ENCODE peak calls at places on chromosomes 12 and 14, in six cellular contexts. One of them, this sample, is unnamed.

GRCh38 chr14:76473381-76474263 is 97.7 kb downstream of the ESRRB start:
- DNase-seq in PC-3: no peak
- DNase-seq in OCI-LY7: no peak
- DNase-seq in SK-N-SH: no peak
- DNase-seq in GM23248: no peak
- DNase-seq in hepatocyte: no peak
- DNase-seq in this sample: peak; percentile 56

GRCh38 chr12:90589966-90590365 is 365.0 kb downstream of the CCER1 start:
- DNase-seq in PC-3: no peak
- DNase-seq in OCI-LY7: no peak
- DNase-seq in SK-N-SH: no peak
- DNase-seq in GM23248: peak; percentile 46
- DNase-seq in hepatocyte: no peak
- DNase-seq in this sample: no peak

GRCh38 chr14:68561531-68562007 is 231.3 kb downstream of the ZFP36L1 start:
- DNase-seq in PC-3: no peak
- DNase-seq in OCI-LY7: no peak
- DNase-seq in SK-N-SH: no peak
- DNase-seq in GM23248: peak; percentile 34
- DNase-seq in hepatocyte: no peak
- DNase-seq in this sample: no peak

GRCh38 chr12:50636505-50636904 is 127.4 kb upstream of the ATF1 start:
- DNase-seq in PC-3: no peak
- DNase-seq in OCI-LY7: no peak
- DNase-seq in SK-N-SH: no peak
- DNase-seq in GM23248: no peak
- DNase-seq in hepatocyte: no peak
- DNase-seq in this sample: no peak

GRCh38 chr12:69239922-69240624 is 704 bp downstream of the CPSF6 start:
- DNase-seq in PC-3: peak; percentile 29
- DNase-seq in OCI-LY7: peak; percentile 71
- DNase-seq in SK-N-SH: peak; percentile 75
- DNase-seq in GM23248: peak; percentile 72
- DNase-seq in hepatocyte: peak; percentile 71
- DNase-seq in this sample: peak; percentile 75

GRCh38 chr12:47035459-47035858 is 44.0 kb upstream of the PCED1B start:
- DNase-seq in PC-3: no peak
- DNase-seq in OCI-LY7: no peak
- DNase-seq in SK-N-SH: no peak
- DNase-seq in GM23248: no peak
- DNase-seq in hepatocyte: no peak
- DNase-seq in this sample: no peak

GRCh38 chr14:68978550-68978911 is 571 bp downstream of the ACTN1 start:
- DNase-seq in PC-3: peak; percentile 64
- DNase-seq in OCI-LY7: no peak
- DNase-seq in SK-N-SH: peak; percentile 79
- DNase-seq in GM23248: peak; percentile 73
- DNase-seq in hepatocyte: peak; percentile 82
- DNase-seq in this sample: peak; percentile 83

GRCh38 chr14:89386214-89386886 is 30.7 kb downstream of the FOXN3 start:
- DNase-seq in PC-3: no peak
- DNase-seq in OCI-LY7: no peak
- DNase-seq in SK-N-SH: no peak
- DNase-seq in GM23248: peak; percentile 74
- DNase-seq in hepatocyte: no peak
- DNase-seq in this sample: no peak

GRCh38 chr14:57205953-57206352 is 62.8 kb downstream of the EXOC5 start:
- DNase-seq in PC-3: no peak
- DNase-seq in OCI-LY7: no peak
- DNase-seq in SK-N-SH: no peak
- DNase-seq in GM23248: no peak
- DNase-seq in hepatocyte: no peak
- DNase-seq in this sample: no peak

GRCh38 chr12:128069359-128069997 is 197.5 kb upstream of the TMEM132C start:
- DNase-seq in PC-3: peak; percentile 92
- DNase-seq in OCI-LY7: peak; percentile 60
- DNase-seq in SK-N-SH: peak; percentile 46
- DNase-seq in GM23248: peak; percentile 79
- DNase-seq in hepatocyte: peak; percentile 77
- DNase-seq in this sample: peak; percentile 60

GRCh38 chr14:54105898-54106297 is 149.3 kb upstream of the BMP4 start:
- DNase-seq in PC-3: peak; percentile 100
- DNase-seq in OCI-LY7: no peak
- DNase-seq in SK-N-SH: no peak
- DNase-seq in GM23248: no peak
- DNase-seq in hepatocyte: peak; percentile 28
- DNase-seq in this sample: no peak

GRCh38 chr14:31029016-31029970 is 3.1 kb upstream of the STRN3 start:
- DNase-seq in PC-3: peak; percentile 24
- DNase-seq in OCI-LY7: no peak
- DNase-seq in SK-N-SH: no peak
- DNase-seq in GM23248: no peak
- DNase-seq in hepatocyte: no peak
- DNase-seq in this sample: no peak

GRCh38 chr12:123153906-123154305 is 3.0 kb upstream of the PITPNM2 start:
- DNase-seq in PC-3: no peak
- DNase-seq in OCI-LY7: no peak
- DNase-seq in SK-N-SH: no peak
- DNase-seq in GM23248: no peak
- DNase-seq in hepatocyte: no peak
- DNase-seq in this sample: peak; percentile 62

GRCh38 chr12:21529456-21529855 is 3.4 kb downstream of the SPX start:
- DNase-seq in PC-3: no peak
- DNase-seq in OCI-LY7: no peak
- DNase-seq in SK-N-SH: no peak
- DNase-seq in GM23248: no peak
- DNase-seq in hepatocyte: no peak
- DNase-seq in this sample: no peak

GRCh38 chr14:58637040-58637390 is 747 bp upstream of the DACT1 start:
- DNase-seq in PC-3: peak; percentile 82
- DNase-seq in OCI-LY7: no peak
- DNase-seq in SK-N-SH: no peak
- DNase-seq in GM23248: peak; percentile 90
- DNase-seq in hepatocyte: peak; percentile 86
- DNase-seq in this sample: no peak

GRCh38 chr12:19810213-19810612 is 370.9 kb downstream of the AEBP2 start:
- DNase-seq in PC-3: no peak
- DNase-seq in OCI-LY7: no peak
- DNase-seq in SK-N-SH: no peak
- DNase-seq in GM23248: no peak
- DNase-seq in hepatocyte: no peak
- DNase-seq in this sample: no peak

GRCh38 chr12:89568484-89568883 is 42.6 kb upstream of the POC1B start:
- DNase-seq in PC-3: no peak
- DNase-seq in OCI-LY7: no peak
- DNase-seq in SK-N-SH: no peak
- DNase-seq in GM23248: peak; percentile 48
- DNase-seq in hepatocyte: no peak
- DNase-seq in this sample: no peak

GRCh38 chr12:89697256-89697655 is 11.4 kb downstream of the ATP2B1 start:
- DNase-seq in PC-3: no peak
- DNase-seq in OCI-LY7: no peak
- DNase-seq in SK-N-SH: no peak
- DNase-seq in GM23248: no peak
- DNase-seq in hepatocyte: no peak
- DNase-seq in this sample: no peak

GRCh38 chr12:4268549-4269181 is 4.9 kb upstream of the CCND2 start:
- DNase-seq in PC-3: no peak
- DNase-seq in OCI-LY7: no peak
- DNase-seq in SK-N-SH: no peak
- DNase-seq in GM23248: peak; percentile 8
- DNase-seq in hepatocyte: no peak
- DNase-seq in this sample: no peak

GRCh38 chr12:27332407-27333310 is at the start of gene BMAL2:
- DNase-seq in PC-3: peak; percentile 79
- DNase-seq in OCI-LY7: peak; percentile 5
- DNase-seq in SK-N-SH: peak; percentile 87
- DNase-seq in GM23248: peak; percentile 74
- DNase-seq in hepatocyte: peak; percentile 75
- DNase-seq in this sample: peak; percentile 76

GRCh38 chr12:56034586-56035332 is 7.0 kb upstream of the RPS26 start:
- DNase-seq in PC-3: no peak
- DNase-seq in OCI-LY7: no peak
- DNase-seq in SK-N-SH: no peak
- DNase-seq in GM23248: no peak
- DNase-seq in hepatocyte: no peak
- DNase-seq in this sample: no peak

GRCh38 chr12:108214486-108214885 is 85.4 kb downstream of the WSCD2 start:
- DNase-seq in PC-3: peak; percentile 37
- DNase-seq in OCI-LY7: peak; percentile 19
- DNase-seq in SK-N-SH: no peak
- DNase-seq in GM23248: peak; percentile 58
- DNase-seq in hepatocyte: peak; percentile 66
- DNase-seq in this sample: peak; percentile 80

GRCh38 chr12:113062502-113063395 is 6.2 kb downstream of the DTX1 start:
- DNase-seq in PC-3: no peak
- DNase-seq in OCI-LY7: peak; percentile 88
- DNase-seq in SK-N-SH: peak; percentile 23
- DNase-seq in GM23248: no peak
- DNase-seq in hepatocyte: no peak
- DNase-seq in this sample: no peak

GRCh38 chr12:132194056-132194455 is 49.8 kb downstream of the NOC4L start:
- DNase-seq in PC-3: no peak
- DNase-seq in OCI-LY7: peak; percentile 15
- DNase-seq in SK-N-SH: no peak
- DNase-seq in GM23248: peak; percentile 13
- DNase-seq in hepatocyte: no peak
- DNase-seq in this sample: peak; percentile 64

GRCh38 chr12:31324845-31325523 is 966 bp downstream of the SINHCAF start:
- DNase-seq in PC-3: peak; percentile 47
- DNase-seq in OCI-LY7: peak; percentile 71
- DNase-seq in SK-N-SH: peak; percentile 60
- DNase-seq in GM23248: peak; percentile 73
- DNase-seq in hepatocyte: peak; percentile 64
- DNase-seq in this sample: peak; percentile 38

GRCh38 chr14:89336338-89336737 is 80.7 kb downstream of the FOXN3 start:
- DNase-seq in PC-3: peak; percentile 33
- DNase-seq in OCI-LY7: peak; percentile 82
- DNase-seq in SK-N-SH: no peak
- DNase-seq in GM23248: no peak
- DNase-seq in hepatocyte: no peak
- DNase-seq in this sample: peak; percentile 55

GRCh38 chr12:4849024-4849594 is 60.6 kb upstream of the KCNA1 start:
- DNase-seq in PC-3: peak; percentile 32
- DNase-seq in OCI-LY7: peak; percentile 53
- DNase-seq in SK-N-SH: peak; percentile 54
- DNase-seq in GM23248: peak; percentile 60
- DNase-seq in hepatocyte: peak; percentile 57
- DNase-seq in this sample: peak; percentile 35

GRCh38 chr12:1927751-1928351 is 9.4 kb upstream of the CACNA2D4 start:
- DNase-seq in PC-3: no peak
- DNase-seq in OCI-LY7: no peak
- DNase-seq in SK-N-SH: peak; percentile 23
- DNase-seq in GM23248: peak; percentile 47
- DNase-seq in hepatocyte: no peak
- DNase-seq in this sample: no peak

GRCh38 chr14:35883677-35884293 is 57.6 kb downstream of the BRMS1L start:
- DNase-seq in PC-3: peak; percentile 60
- DNase-seq in OCI-LY7: peak; percentile 49
- DNase-seq in SK-N-SH: peak; percentile 37
- DNase-seq in GM23248: peak; percentile 61
- DNase-seq in hepatocyte: peak; percentile 41
- DNase-seq in this sample: peak; percentile 63
- TF ChIP-seq EZH2phosphoT487 in PC-3: no peak
- TF ChIP-seq EZH2phosphoT487 in OCI-LY7: no peak
- TF ChIP-seq EZH2phosphoT487 in SK-N-SH: no peak
- TF ChIP-seq EZH2phosphoT487 in GM23248: no peak
- TF ChIP-seq EZH2phosphoT487 in hepatocyte: no peak
- TF ChIP-seq EZH2phosphoT487 in this sample: no peak

GRCh38 chr14:74594021-74594420 is 18.0 kb downstream of the LTBP2 start:
- DNase-seq in PC-3: no peak
- DNase-seq in OCI-LY7: no peak
- DNase-seq in SK-N-SH: no peak
- DNase-seq in GM23248: no peak
- DNase-seq in hepatocyte: no peak
- DNase-seq in this sample: no peak
- H3K9me2 ChIP-seq in PC-3: no peaks in the 10 kb centered on the region
- H3K9me2 ChIP-seq in OCI-LY7: no peaks in the 10 kb centered on the region
- H3K9me2 ChIP-seq in SK-N-SH: no peaks in the 10 kb centered on the region
- H3K9me2 ChIP-seq in GM23248: no peaks in the 10 kb centered on the region
- H3K9me2 ChIP-seq in hepatocyte: no peaks in the 10 kb centered on the region
- H3K9me2 ChIP-seq in this sample: no peaks in the 10 kb centered on the region

DNA sequence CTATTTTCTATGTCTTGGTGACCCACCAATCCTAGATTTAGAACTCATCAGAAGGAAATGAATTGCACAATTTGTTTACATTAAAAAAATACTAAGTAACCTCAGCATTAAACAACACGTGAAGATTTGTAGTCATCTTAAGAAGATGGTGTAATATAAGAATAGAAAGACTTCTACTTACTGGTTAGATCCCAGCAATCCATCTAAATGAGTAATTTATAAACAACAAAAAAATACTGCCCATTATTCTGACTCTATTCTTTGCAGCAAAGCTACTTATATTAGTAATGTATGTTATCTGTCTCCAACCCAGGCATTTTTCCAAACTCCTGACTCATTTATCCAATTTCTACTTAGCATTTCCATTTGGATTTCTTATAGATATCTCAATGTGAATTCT is 67.8 kb downstream of the CD163L1 start:
- DNase-seq in PC-3: peak; percentile 17
- DNase-seq in OCI-LY7: no peak
- DNase-seq in SK-N-SH: no peak
- DNase-seq in GM23248: peak; percentile 61
- DNase-seq in hepatocyte: no peak
- DNase-seq in this sample: no peak
- TF ChIP-seq EZH2phosphoT487 in PC-3: no peak
- TF ChIP-seq EZH2phosphoT487 in OCI-LY7: no peak
- TF ChIP-seq EZH2phosphoT487 in SK-N-SH: no peak
- TF ChIP-seq EZH2phosphoT487 in GM23248: no peak
- TF ChIP-seq EZH2phosphoT487 in hepatocyte: no peak
- TF ChIP-seq EZH2phosphoT487 in this sample: no peak

GRCh38 chr14:66085224-66085623 is 400.9 kb upstream of the CCDC196 start:
- DNase-seq in PC-3: no peak
- DNase-seq in OCI-LY7: no peak
- DNase-seq in SK-N-SH: no peak
- DNase-seq in GM23248: no peak
- DNase-seq in hepatocyte: no peak
- DNase-seq in this sample: no peak
- H3K9me2 ChIP-seq in PC-3: no peaks in the 10 kb centered on the region
- H3K9me2 ChIP-seq in OCI-LY7: no peaks in the 10 kb centered on the region
- H3K9me2 ChIP-seq in SK-N-SH: no peaks in the 10 kb centered on the region
- H3K9me2 ChIP-seq in GM23248: no peaks in the 10 kb centered on the region
- H3K9me2 ChIP-seq in hepatocyte: no peaks in the 10 kb centered on the region
- H3K9me2 ChIP-seq in this sample: peaks cover 3% of the 10 kb centered on the region

GRCh38 chr12:6423267-6424007 is 21.3 kb upstream of the CD27 start:
- DNase-seq in PC-3: peak; percentile 84
- DNase-seq in OCI-LY7: peak; percentile 92
- DNase-seq in SK-N-SH: peak; percentile 83
- DNase-seq in GM23248: peak; percentile 98
- DNase-seq in hepatocyte: peak; percentile 93
- DNase-seq in this sample: peak; percentile 97
- TF ChIP-seq EZH2phosphoT487 in PC-3: no peak
- TF ChIP-seq EZH2phosphoT487 in OCI-LY7: no peak
- TF ChIP-seq EZH2phosphoT487 in SK-N-SH: no peak
- TF ChIP-seq EZH2phosphoT487 in GM23248: no peak
- TF ChIP-seq EZH2phosphoT487 in hepatocyte: no peak
- TF ChIP-seq EZH2phosphoT487 in this sample: no peak